ENCODE peak calls at places on chromosomes 7 and 10, in ten cellular contexts. T, R, J, S, W, M, Z, N, I and X are unnamed samples.

GRCh38 chr10:97095701-97096300 is 90.0 kb downstream of the SLIT1 start:
- DNase-seq in R (no peak), T (no peak), I (peak), N (no peak), W (no peak), Z (no peak), J (no peak), S (no peak), M (no peak), X (no peak)

GRCh38 chr7:92058040-92058439 is 76.2 kb downstream of the CYP51A1 start:
- DNase-seq in I (no peak), N (no peak), J (no peak), T (no peak), R (no peak), W (no peak), S (no peak), M (no peak), Z (no peak), X (no peak)

GRCh38 chr7:85554294-85554877 is 367.5 kb upstream of the SEMA3D start:
- DNase-seq in T (no peak), J (peak), Z (peak), S (no peak), M (peak), N (no peak), W (no peak), I (peak), R (no peak), X (no peak)

GRCh38 chr10:59360605-59361515 is 1.5 kb downstream of the FAM13C start:
- DNase-seq in T (no peak), J (no peak), I (no peak), S (no peak), R (no peak), M (no peak), W (no peak), N (no peak), Z (no peak), X (no peak)

GRCh38 chr10:17851611-17852010 is 42.5 kb downstream of the MRC1 start:
- DNase-seq in S (no peak), R (no peak), Z (no peak), M (no peak), J (no peak), I (no peak), T (no peak), W (no peak), N (no peak), X (peak)

GRCh38 chr7:27808626-27809025 is 68.7 kb downstream of the TAX1BP1 start:
- DNase-seq in T (no peak), R (no peak), Z (no peak), W (no peak), N (no peak), M (peak), I (no peak), S (no peak), J (peak), X (no peak)

GRCh38 chr7:34133356-34133982 is 228.1 kb downstream of the BMPER start:
- DNase-seq in W (no peak), R (no peak), M (peak), N (no peak), Z (no peak), S (no peak), I (no peak), T (no peak), J (peak), X (no peak)

GRCh38 chr7:167087-167855 is 25.1 kb upstream of the FAM20C start:
- DNase-seq in Z (no peak), S (no peak), J (no peak), W (no peak), T (no peak), N (no peak), M (no peak), R (no peak), I (no peak), X (no peak)

GRCh38 chr7:152883858-152884257 is 124.3 kb downstream of the ACTR3B start:
- DNase-seq in W (no peak), Z (no peak), N (no peak), M (no peak), I (no peak), S (no peak), R (no peak), T (no peak), J (no peak), X (no peak)

GRCh38 chr10:47409866-47410256 is 25.8 kb upstream of the ZNF488 start:
- DNase-seq in R (no peak), T (no peak), Z (no peak), S (no peak), I (no peak), J (no peak), N (no peak), M (no peak), W (no peak), X (peak)

GRCh38 chr7:82413237-82413636 is 30.3 kb downstream of the CACNA2D1 start:
- DNase-seq in J (no peak), N (no peak), Z (no peak), W (no peak), R (no peak), T (no peak), I (peak), S (no peak), M (no peak), X (no peak)

GRCh38 chr7:22885824-22886255 is 63.2 kb upstream of the TOMM7 start:
- DNase-seq in Z (no peak), S (no peak), I (peak), M (no peak), J (no peak), N (peak), W (peak), T (peak), R (no peak), X (no peak)

GRCh38 chr10:116771101-116771705 is 28.8 kb upstream of the HSPA12A start:
- DNase-seq in J (peak), T (no peak), W (no peak), N (no peak), S (no peak), M (peak), R (no peak), Z (no peak), I (no peak), X (no peak)

GRCh38 chr10:87860156-87860795 is 3.1 kb downstream of the KLLN start:
- DNase-seq in T (no peak), N (peak), Z (no peak), R (no peak), I (peak), W (no peak), S (no peak), J (peak), M (peak), X (no peak)

GRCh38 chr10:96747734-96748550 is 27.6 kb upstream of the PIK3AP1 start:
- DNase-seq in Z (no peak), T (no peak), M (no peak), N (peak), R (no peak), S (no peak), W (no peak), J (no peak), I (no peak), X (no peak)

GRCh38 chr7:100623951-100624824 is 11.8 kb downstream of the MOSPD3 start:
- DNase-seq in W (no peak), M (no peak), R (no peak), S (no peak), Z (no peak), N (no peak), I (no peak), T (no peak), J (no peak), X (no peak)

GRCh38 chr7:144408116-144408515 is 4.6 kb upstream of the NOBOX start:
- DNase-seq in J (no peak), T (no peak), M (no peak), N (no peak), S (no peak), W (no peak), I (no peak), R (no peak), Z (no peak), X (no peak)

GRCh38 chr7:13908667-13909382 is 80.6 kb downstream of the ETV1 start:
- DNase-seq in J (no peak), N (no peak), R (no peak), M (peak), W (peak), Z (no peak), S (peak), I (peak), T (no peak), X (no peak)

GRCh38 chr10:124228017-124228379 is 134.6 kb upstream of the CHST15 start:
- DNase-seq in I (no peak), W (no peak), T (no peak), Z (no peak), R (no peak), M (no peak), J (no peak), S (no peak), N (no peak), X (no peak)

GRCh38 chr7:100489824-100490223 is 6.1 kb downstream of the NYAP1 start:
- DNase-seq in I (peak), S (no peak), T (no peak), J (no peak), M (peak), R (peak), W (peak), Z (peak), N (peak), X (no peak)

GRCh38 chr10:106540606-106541005 is 623.9 kb downstream of the SORCS1 start:
- DNase-seq in Z (no peak), T (no peak), W (no peak), S (no peak), N (no peak), M (peak), J (no peak), I (no peak), R (no peak), X (no peak)

GRCh38 chr10:117544729-117545140 is 2.2 kb downstream of the EMX2 start:
- DNase-seq in S (no peak), T (no peak), I (no peak), R (no peak), W (no peak), M (peak), N (no peak), J (no peak), Z (no peak), X (peak)

GRCh38 chr7:127208860-127209259 is 43.9 kb downstream of the GRM8 start:
- DNase-seq in T (no peak), N (no peak), I (no peak), J (no peak), S (no peak), M (no peak), R (no peak), W (no peak), Z (no peak), X (no peak)

GRCh38 chr7:107494910-107495309 is 25.1 kb downstream of the GPR22 start:
- DNase-seq in S (no peak), N (no peak), J (no peak), Z (no peak), I (no peak), R (no peak), T (no peak), W (no peak), M (no peak), X (no peak)

GRCh38 chr10:16856567-16856966 is 39.3 kb upstream of the RSU1 start:
- DNase-seq in R (no peak), J (no peak), W (no peak), Z (no peak), T (no peak), M (peak), S (no peak), N (no peak), I (no peak), X (no peak)

GRCh38 chr7:114988755-114989154 is 66.9 kb downstream of the MDFIC start:
- DNase-seq in I (no peak), R (no peak), N (no peak), J (peak), T (no peak), S (no peak), M (peak), Z (peak), W (no peak), X (no peak)